ENCODE peak calls at places on chromosomes 5 and 9, in nine cellular contexts. One of them, this sample, is unnamed. For H3K4me1, the result is how much of the 10 kb centered on the place peaks cover.

GRCh38 chr9:133460405-133461175 is 812 bp downstream of the CACFD1 start:
- DNase-seq in aorta: peak
- DNase-seq in neural progenitor cell: peak
- DNase-seq in tibial nerve: peak
- DNase-seq in transverse colon: peak
- DNase-seq in right atrium auricular region: peak
- DNase-seq in A549: peak
- DNase-seq in effector memory CD4-positive, alpha-beta T cell: peak
- DNase-seq in mucosa of descending colon: peak
- DNase-seq in this sample: peak

GRCh38 chr9:125426926-125427325 is 165.3 kb downstream of the GAPVD1 start:
- DNase-seq in aorta: no peak
- DNase-seq in effector memory CD4-positive, alpha-beta T cell: no peak
- DNase-seq in mucosa of descending colon: no peak
- DNase-seq in neural progenitor cell: no peak
- DNase-seq in A549: no peak
- DNase-seq in right atrium auricular region: no peak
- DNase-seq in transverse colon: no peak
- DNase-seq in tibial nerve: no peak
- DNase-seq in this sample: no peak

GRCh38 chr9:93114169-93114983 is 18.4 kb downstream of the CARD19 start:
- DNase-seq in mucosa of descending colon: peak
- DNase-seq in right atrium auricular region: no peak
- DNase-seq in effector memory CD4-positive, alpha-beta T cell: no peak
- DNase-seq in tibial nerve: no peak
- DNase-seq in aorta: peak
- DNase-seq in transverse colon: no peak
- DNase-seq in A549: no peak
- DNase-seq in neural progenitor cell: no peak
- DNase-seq in this sample: no peak

GRCh38 chr9:97721396-97721795 is 24.3 kb upstream of the XPA start:
- DNase-seq in A549: no peak
- DNase-seq in neural progenitor cell: no peak
- DNase-seq in mucosa of descending colon: no peak
- DNase-seq in right atrium auricular region: no peak
- DNase-seq in effector memory CD4-positive, alpha-beta T cell: no peak
- DNase-seq in tibial nerve: no peak
- DNase-seq in transverse colon: no peak
- DNase-seq in aorta: no peak
- DNase-seq in this sample: no peak

GRCh38 chr5:5716665-5717064 is 294.2 kb downstream of the ICE1 start:
- DNase-seq in right atrium auricular region: no peak
- DNase-seq in A549: no peak
- DNase-seq in aorta: no peak
- DNase-seq in tibial nerve: no peak
- DNase-seq in mucosa of descending colon: no peak
- DNase-seq in transverse colon: no peak
- DNase-seq in effector memory CD4-positive, alpha-beta T cell: no peak
- DNase-seq in neural progenitor cell: no peak
- DNase-seq in this sample: no peak

GRCh38 chr5:119721775-119722174 is 92.4 kb downstream of the FAM170A start:
- DNase-seq in A549: no peak
- DNase-seq in effector memory CD4-positive, alpha-beta T cell: no peak
- DNase-seq in aorta: no peak
- DNase-seq in right atrium auricular region: no peak
- DNase-seq in tibial nerve: no peak
- DNase-seq in neural progenitor cell: no peak
- DNase-seq in transverse colon: no peak
- DNase-seq in mucosa of descending colon: no peak
- DNase-seq in this sample: no peak

GRCh38 chr5:56323505-56323904 is 90.4 kb upstream of the ANKRD55 start:
- DNase-seq in tibial nerve: no peak
- DNase-seq in mucosa of descending colon: no peak
- DNase-seq in right atrium auricular region: no peak
- DNase-seq in A549: peak
- DNase-seq in aorta: no peak
- DNase-seq in transverse colon: no peak
- DNase-seq in effector memory CD4-positive, alpha-beta T cell: no peak
- DNase-seq in neural progenitor cell: no peak
- DNase-seq in this sample: no peak

GRCh38 chr5:32725994-32726659 is 15.0 kb downstream of the NPR3 start:
- DNase-seq in aorta: no peak
- DNase-seq in neural progenitor cell: no peak
- DNase-seq in transverse colon: no peak
- DNase-seq in A549: no peak
- DNase-seq in tibial nerve: no peak
- DNase-seq in effector memory CD4-positive, alpha-beta T cell: no peak
- DNase-seq in mucosa of descending colon: no peak
- DNase-seq in right atrium auricular region: no peak
- DNase-seq in this sample: no peak

GRCh38 chr5:31889131-31889561 is 250.2 kb downstream of the PDZD2 start:
- DNase-seq in transverse colon: no peak
- DNase-seq in mucosa of descending colon: no peak
- DNase-seq in aorta: no peak
- DNase-seq in neural progenitor cell: peak
- DNase-seq in A549: no peak
- DNase-seq in effector memory CD4-positive, alpha-beta T cell: no peak
- DNase-seq in tibial nerve: no peak
- DNase-seq in right atrium auricular region: no peak
- DNase-seq in this sample: no peak

GRCh38 chr9:112620998-112621694 is 96.8 kb downstream of the INIP start:
- DNase-seq in mucosa of descending colon: no peak
- DNase-seq in tibial nerve: no peak
- DNase-seq in aorta: no peak
- DNase-seq in transverse colon: no peak
- DNase-seq in right atrium auricular region: no peak
- DNase-seq in neural progenitor cell: no peak
- DNase-seq in effector memory CD4-positive, alpha-beta T cell: no peak
- DNase-seq in A549: no peak
- DNase-seq in this sample: no peak

GRCh38 chr9:124257070-124257864 is 482 bp upstream of the NEK6 start:
- DNase-seq in effector memory CD4-positive, alpha-beta T cell: no peak
- DNase-seq in neural progenitor cell: peak
- DNase-seq in aorta: peak
- DNase-seq in tibial nerve: no peak
- DNase-seq in mucosa of descending colon: peak
- DNase-seq in right atrium auricular region: no peak
- DNase-seq in A549: no peak
- DNase-seq in transverse colon: peak
- DNase-seq in this sample: no peak

GRCh38 chr9:124259273-124260078 is 1.7 kb downstream of the NEK6 start:
- DNase-seq in transverse colon: peak
- DNase-seq in right atrium auricular region: peak
- DNase-seq in A549: peak
- DNase-seq in effector memory CD4-positive, alpha-beta T cell: no peak
- DNase-seq in mucosa of descending colon: peak
- DNase-seq in tibial nerve: peak
- DNase-seq in aorta: peak
- DNase-seq in neural progenitor cell: peak
- DNase-seq in this sample: peak

GRCh38 chr9:124257865-124258764 is at the start of gene NEK6:
- DNase-seq in right atrium auricular region: no peak
- DNase-seq in transverse colon: peak
- DNase-seq in effector memory CD4-positive, alpha-beta T cell: peak
- DNase-seq in aorta: peak
- DNase-seq in A549: no peak
- DNase-seq in tibial nerve: no peak
- DNase-seq in neural progenitor cell: peak
- DNase-seq in mucosa of descending colon: peak
- DNase-seq in this sample: peak

GRCh38 chr9:124260769-124261603 is 3.2 kb downstream of the NEK6 start:
- DNase-seq in A549: peak
- DNase-seq in right atrium auricular region: no peak
- DNase-seq in aorta: no peak
- DNase-seq in neural progenitor cell: no peak
- DNase-seq in tibial nerve: no peak
- DNase-seq in transverse colon: peak
- DNase-seq in effector memory CD4-positive, alpha-beta T cell: no peak
- DNase-seq in mucosa of descending colon: peak
- DNase-seq in this sample: no peak

GRCh38 chr9:124258765-124259272 is 1.1 kb downstream of the NEK6 start:
- DNase-seq in tibial nerve: no peak
- DNase-seq in A549: no peak
- DNase-seq in right atrium auricular region: no peak
- DNase-seq in aorta: no peak
- DNase-seq in effector memory CD4-positive, alpha-beta T cell: no peak
- DNase-seq in mucosa of descending colon: no peak
- DNase-seq in neural progenitor cell: peak
- DNase-seq in transverse colon: peak
- DNase-seq in this sample: no peak
- H3K4me1 ChIP-seq in tibial nerve: under half
- H3K4me1 ChIP-seq in A549: half or more
- H3K4me1 ChIP-seq in right atrium auricular region: half or more
- H3K4me1 ChIP-seq in aorta: under half
- H3K4me1 ChIP-seq in effector memory CD4-positive, alpha-beta T cell: under half
- H3K4me1 ChIP-seq in mucosa of descending colon: under half
- H3K4me1 ChIP-seq in neural progenitor cell: under half
- H3K4me1 ChIP-seq in transverse colon: under half
- H3K4me1 ChIP-seq in this sample: under half

DNA sequence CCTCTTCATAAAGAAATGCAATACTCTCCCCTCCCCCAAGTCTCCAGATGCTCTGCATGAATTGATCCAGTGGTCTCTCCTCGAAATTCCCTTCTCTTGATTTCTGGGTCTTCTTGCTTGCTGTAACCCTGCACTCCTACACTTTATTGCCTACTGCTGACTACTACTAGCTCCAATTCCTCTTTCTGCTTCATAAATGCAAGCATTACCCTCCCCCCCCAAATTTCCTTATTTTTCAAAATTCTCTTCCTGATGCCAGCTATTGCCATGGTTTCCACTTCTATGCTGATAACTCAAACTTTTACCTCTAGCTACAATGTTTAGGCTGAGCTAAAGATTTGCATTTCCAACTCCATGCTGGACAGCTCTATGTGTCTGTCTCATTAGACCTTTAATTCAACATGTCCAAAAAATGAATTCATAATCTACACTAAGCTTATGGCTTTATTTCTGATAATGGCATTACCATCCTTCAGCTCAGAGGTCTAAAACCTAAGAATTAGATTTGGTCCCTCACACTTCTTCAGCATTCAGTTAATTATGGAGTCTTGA is 1.4 kb downstream of the ZBTB26 start:
- DNase-seq in right atrium auricular region: no peak
- DNase-seq in transverse colon: no peak
- DNase-seq in tibial nerve: no peak
- DNase-seq in A549: no peak
- DNase-seq in effector memory CD4-positive, alpha-beta T cell: no peak
- DNase-seq in mucosa of descending colon: no peak
- DNase-seq in neural progenitor cell: no peak
- DNase-seq in aorta: no peak
- DNase-seq in this sample: no peak
- H3K4me3 ChIP-seq in right atrium auricular region: no peak
- H3K4me3 ChIP-seq in transverse colon: no peak
- H3K4me3 ChIP-seq in tibial nerve: no peak
- H3K4me3 ChIP-seq in A549: peak
- H3K4me3 ChIP-seq in effector memory CD4-positive, alpha-beta T cell: no peak
- H3K4me3 ChIP-seq in mucosa of descending colon: no peak
- H3K4me3 ChIP-seq in neural progenitor cell: peak
- H3K4me3 ChIP-seq in aorta: no peak
- H3K4me3 ChIP-seq in this sample: peak

DNA sequence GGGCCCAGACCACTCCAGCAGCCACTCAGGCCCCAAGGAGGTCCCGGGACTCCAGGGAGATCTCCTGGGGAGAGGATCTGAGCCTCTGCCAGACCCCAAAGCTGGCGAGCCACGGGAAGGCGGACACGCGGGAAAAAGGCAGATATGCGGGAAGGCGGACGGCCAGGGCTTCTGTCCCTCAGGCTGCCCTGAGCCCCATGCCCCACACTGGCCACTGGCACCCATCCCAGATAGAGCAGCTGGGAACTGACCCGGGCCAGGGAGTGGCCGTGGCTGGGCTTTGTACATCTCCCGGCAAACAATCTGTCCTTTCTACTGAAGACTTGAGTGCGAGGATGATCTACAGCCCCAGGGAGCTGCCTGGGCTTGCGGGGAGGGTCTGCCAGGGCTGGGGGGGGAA is 21.1 kb upstream of the NOTCH1 start:
- DNase-seq in A549: no peak
- DNase-seq in right atrium auricular region: no peak
- DNase-seq in transverse colon: no peak
- DNase-seq in mucosa of descending colon: no peak
- DNase-seq in effector memory CD4-positive, alpha-beta T cell: no peak
- DNase-seq in tibial nerve: peak
- DNase-seq in neural progenitor cell: no peak
- DNase-seq in aorta: no peak
- DNase-seq in this sample: no peak
- H3K4me1 ChIP-seq in A549: half or more
- H3K4me1 ChIP-seq in right atrium auricular region: half or more
- H3K4me1 ChIP-seq in transverse colon: under half
- H3K4me1 ChIP-seq in mucosa of descending colon: under half
- H3K4me1 ChIP-seq in effector memory CD4-positive, alpha-beta T cell: under half
- H3K4me1 ChIP-seq in tibial nerve: under half
- H3K4me1 ChIP-seq in neural progenitor cell: under half
- H3K4me1 ChIP-seq in aorta: under half
- H3K4me1 ChIP-seq in this sample: under half

GRCh38 chr5:151221574-151221973 is 2.3 kb downstream of the CCDC69 start:
- DNase-seq in transverse colon: no peak
- DNase-seq in neural progenitor cell: no peak
- DNase-seq in effector memory CD4-positive, alpha-beta T cell: no peak
- DNase-seq in right atrium auricular region: no peak
- DNase-seq in A549: no peak
- DNase-seq in mucosa of descending colon: no peak
- DNase-seq in aorta: no peak
- DNase-seq in tibial nerve: no peak
- DNase-seq in this sample: no peak

GRCh38 chr5:151218177-151218576 is 5.7 kb downstream of the CCDC69 start:
- DNase-seq in neural progenitor cell: no peak
- DNase-seq in transverse colon: no peak
- DNase-seq in right atrium auricular region: no peak
- DNase-seq in mucosa of descending colon: no peak
- DNase-seq in effector memory CD4-positive, alpha-beta T cell: no peak
- DNase-seq in tibial nerve: no peak
- DNase-seq in A549: no peak
- DNase-seq in aorta: peak
- DNase-seq in this sample: no peak

GRCh38 chr5:151219138-151219537 is 4.8 kb downstream of the CCDC69 start:
- DNase-seq in A549: no peak
- DNase-seq in effector memory CD4-positive, alpha-beta T cell: no peak
- DNase-seq in aorta: peak
- DNase-seq in transverse colon: no peak
- DNase-seq in tibial nerve: no peak
- DNase-seq in mucosa of descending colon: no peak
- DNase-seq in right atrium auricular region: no peak
- DNase-seq in neural progenitor cell: no peak
- DNase-seq in this sample: no peak

GRCh38 chr5:151222054-151222768 is 1.7 kb downstream of the CCDC69 start:
- DNase-seq in effector memory CD4-positive, alpha-beta T cell: no peak
- DNase-seq in right atrium auricular region: no peak
- DNase-seq in transverse colon: no peak
- DNase-seq in neural progenitor cell: no peak
- DNase-seq in A549: no peak
- DNase-seq in tibial nerve: no peak
- DNase-seq in mucosa of descending colon: no peak
- DNase-seq in aorta: no peak
- DNase-seq in this sample: no peak

DNA sequence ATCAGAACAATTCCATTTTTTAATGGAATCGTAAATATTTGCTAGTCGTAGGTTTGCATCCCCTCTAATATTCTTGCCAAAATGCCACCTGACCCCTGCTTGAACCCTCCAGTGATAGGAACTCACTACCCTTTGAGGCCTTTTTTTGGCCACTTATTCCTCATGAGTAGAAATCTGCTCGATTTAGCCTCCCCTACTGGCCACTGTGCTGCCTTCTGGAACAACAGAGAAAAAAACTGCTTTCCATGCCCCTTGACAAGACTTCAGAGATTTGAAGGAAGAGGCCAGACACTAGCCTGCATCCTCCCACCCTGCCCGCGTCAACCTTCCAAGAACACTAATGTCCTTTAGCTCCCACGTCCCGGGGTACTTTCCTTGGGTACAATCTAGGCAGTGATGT is 4.1 kb downstream of the CCDC69 start:
- DNase-seq in right atrium auricular region: no peak
- DNase-seq in effector memory CD4-positive, alpha-beta T cell: no peak
- DNase-seq in A549: no peak
- DNase-seq in tibial nerve: no peak
- DNase-seq in mucosa of descending colon: no peak
- DNase-seq in transverse colon: no peak
- DNase-seq in neural progenitor cell: no peak
- DNase-seq in aorta: peak
- DNase-seq in this sample: no peak
- H3K4me3 ChIP-seq in right atrium auricular region: no peak
- H3K4me3 ChIP-seq in effector memory CD4-positive, alpha-beta T cell: no peak
- H3K4me3 ChIP-seq in A549: no peak
- H3K4me3 ChIP-seq in tibial nerve: no peak
- H3K4me3 ChIP-seq in mucosa of descending colon: no peak
- H3K4me3 ChIP-seq in transverse colon: no peak
- H3K4me3 ChIP-seq in neural progenitor cell: no peak
- H3K4me3 ChIP-seq in aorta: no peak
- H3K4me3 ChIP-seq in this sample: no peak